ENCODE peak calls at places on chromosomes 5 and 9, in four cellular contexts. T is HepG2, O is GM12878, D is H1. S is an unnamed sample.
A peak's percentile ranks its signal among the peaks of the same experiment; 100 is the strongest.

GRCh38 chr9:13444272-13444608 is 164.7 kb upstream of the MPDZ start:
- DNase-seq in D (no peak), T (no peak), O (no peak), S (no peak)

GRCh38 chr5:7066471-7067235 is 329.3 kb upstream of the ADCY2 start:
- DNase-seq in D (no peak), O (no peak), T (no peak), S (no peak)

GRCh38 chr5:2266668-2267240 is 384.0 kb upstream of the IRX4 start:
- DNase-seq in D (no peak), T (no peak), O (no peak), S (no peak)

GRCh38 chr5:148374693-148375360 is 8.9 kb upstream of the FBXO38 start:
- DNase-seq in O (no peak), D (peak; percentile 29), T (peak; percentile 72), S (peak; percentile 59)

GRCh38 chr9:113591899-113592625 is 128.5 kb downstream of the RGS3 start:
- DNase-seq in O (no peak), T (no peak), D (no peak), S (no peak)

GRCh38 chr9:127921592-127922120 is 4.8 kb upstream of the ST6GALNAC4 start:
- DNase-seq in O (no peak), T (no peak), D (no peak), S (no peak)

GRCh38 chr9:281753-282645 is 67.3 kb downstream of the DOCK8 start:
- DNase-seq in D (no peak), O (no peak), T (no peak), S (no peak)

GRCh38 chr9:97758334-97758916 is 61.3 kb upstream of the XPA start:
- DNase-seq in O (no peak), D (no peak), T (no peak), S (no peak)

GRCh38 chr5:119420173-119420572 is 32.1 kb upstream of the HSD17B4 start:
- DNase-seq in D (no peak), T (no peak), O (no peak), S (no peak)

DNA sequence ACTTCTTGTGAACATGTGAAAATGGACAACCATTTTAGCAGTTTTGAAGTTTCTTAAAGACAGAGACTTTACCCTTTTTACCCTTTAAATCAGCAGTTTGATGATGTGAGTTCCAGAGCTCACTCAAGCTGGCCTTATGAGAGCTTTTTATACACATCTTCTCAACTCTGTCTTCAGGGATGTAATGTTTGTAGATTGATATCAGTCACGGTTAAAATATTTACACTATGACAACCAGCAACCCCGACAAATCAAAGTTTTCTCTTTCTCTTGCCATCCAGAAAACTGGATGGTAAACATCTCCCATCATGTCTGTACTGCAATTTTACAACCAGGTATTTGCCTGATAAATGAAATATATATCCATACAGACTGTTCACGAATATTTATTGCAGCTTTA is 233.4 kb upstream of the ST8SIA4 start:
- DNase-seq in T (no peak), D (no peak), O (no peak), S (no peak)
- TF ChIP-seq SUZ12 in T (no peak), D (no peak), O (no peak), S (no peak)

DNA sequence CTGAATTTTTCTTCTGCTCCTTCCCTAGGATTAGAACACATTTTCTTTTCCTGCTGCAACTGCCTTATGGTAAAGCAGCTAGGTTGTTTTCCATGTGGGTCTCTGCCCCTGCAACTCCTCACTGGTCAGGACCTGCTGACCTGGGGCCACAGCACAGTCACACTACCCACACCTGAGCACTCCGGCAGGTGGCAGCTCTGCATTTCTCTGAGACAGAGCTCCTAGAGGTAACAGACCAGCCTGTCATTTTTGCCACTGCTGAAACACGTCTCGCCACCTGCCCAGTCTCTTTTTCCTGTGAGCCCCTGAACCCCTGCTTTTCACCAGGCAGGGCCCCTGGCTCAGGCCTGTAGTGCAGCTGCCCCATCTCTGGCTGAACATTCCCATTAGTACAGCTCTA is 609.6 kb downstream of the HINT1 start:
- DNase-seq in O (no peak), D (no peak), T (no peak), S (no peak)
- H3K4me1 ChIP-seq in O (no peaks in the 10 kb centered on the region), D (no peaks in the 10 kb centered on the region), T (no peaks in the 10 kb centered on the region), S (no peaks in the 10 kb centered on the region)

DNA sequence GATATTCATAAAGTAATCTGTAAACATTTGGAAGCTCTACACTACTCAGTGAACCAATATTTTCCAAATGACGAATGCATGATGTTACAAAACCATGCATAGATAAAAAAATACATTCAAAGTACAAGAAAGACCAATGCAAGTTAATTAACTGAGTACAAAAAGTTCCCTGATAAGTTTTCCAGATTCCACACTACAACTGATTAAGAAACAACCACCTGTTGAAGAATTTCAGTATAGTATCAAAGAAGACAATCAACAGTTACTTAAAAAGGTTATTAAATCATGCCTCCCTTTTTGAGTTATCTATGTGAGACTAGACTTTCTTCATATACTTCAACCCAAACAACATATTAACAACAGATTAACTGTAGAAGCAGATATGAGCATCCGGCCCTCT is 192.4 kb downstream of the ARL15 start:
- DNase-seq in O (no peak), T (no peak), D (no peak), S (no peak)
- TF ChIP-seq SUZ12 in O (no peak), T (no peak), D (no peak), S (no peak)

GRCh38 chr5:80254767-80255424 is 952 bp downstream of the SERINC5 start:
- DNase-seq in T (no peak), D (no peak), O (no peak), S (no peak)

GRCh38 chr5:80249876-80250275 is 6.0 kb downstream of the SERINC5 start:
- DNase-seq in D (no peak), T (no peak), O (no peak), S (no peak)

GRCh38 chr5:80250801-80251200 is 5.0 kb downstream of the SERINC5 start:
- DNase-seq in T (no peak), D (no peak), O (no peak), S (no peak)

GRCh38 chr5:80248378-80248777 is 7.5 kb downstream of the SERINC5 start:
- DNase-seq in T (no peak), O (no peak), D (no peak), S (no peak)

DNA sequence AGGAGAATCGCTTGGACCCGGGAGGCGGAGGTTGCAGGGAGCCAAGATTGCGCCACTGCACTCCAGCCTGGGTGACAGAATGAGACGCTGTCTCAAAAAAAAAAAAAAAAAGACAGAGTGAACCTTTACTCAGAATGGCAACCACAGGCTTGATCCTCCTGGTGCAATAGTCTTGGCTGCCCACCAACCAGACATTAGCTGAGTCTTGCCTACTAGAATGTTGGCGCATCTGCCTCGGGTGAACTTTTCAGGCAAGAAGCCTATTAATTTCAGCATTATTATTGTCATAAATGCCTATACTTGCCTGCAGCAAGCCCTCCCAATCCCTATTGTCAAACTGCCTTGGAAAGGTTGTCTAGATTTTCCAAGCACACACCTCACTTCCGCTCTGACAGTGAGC is 4.2 kb downstream of the SERINC5 start:
- DNase-seq in O (no peak), T (no peak), D (no peak), S (no peak)
- H3K4me1 ChIP-seq in O (peaks cover 21% of the 10 kb centered on the region), T (peaks cover 75% of the 10 kb centered on the region), D (peaks cover 42% of the 10 kb centered on the region), S (peaks cover 2% of the 10 kb centered on the region)

GRCh38 chr9:80994892-80995291 is 694.5 kb downstream of the TLE1 start:
- DNase-seq in D (no peak), O (no peak), T (no peak), S (no peak)

GRCh38 chr9:80995759-80996158 is 693.6 kb downstream of the TLE1 start:
- DNase-seq in O (no peak), D (no peak), T (no peak), S (no peak)
- TF ChIP-seq SUZ12 in O (no peak), D (no peak), T (no peak), S (no peak)

GRCh38 chr5:115968770-115969169 is 6.5 kb downstream of the LVRN start:
- DNase-seq in D (no peak), T (no peak), O (no peak), S (no peak)
- H3K4me1 ChIP-seq in D (no peaks in the 10 kb centered on the region), T (no peaks in the 10 kb centered on the region), O (no peaks in the 10 kb centered on the region), S (no peaks in the 10 kb centered on the region)

DNA sequence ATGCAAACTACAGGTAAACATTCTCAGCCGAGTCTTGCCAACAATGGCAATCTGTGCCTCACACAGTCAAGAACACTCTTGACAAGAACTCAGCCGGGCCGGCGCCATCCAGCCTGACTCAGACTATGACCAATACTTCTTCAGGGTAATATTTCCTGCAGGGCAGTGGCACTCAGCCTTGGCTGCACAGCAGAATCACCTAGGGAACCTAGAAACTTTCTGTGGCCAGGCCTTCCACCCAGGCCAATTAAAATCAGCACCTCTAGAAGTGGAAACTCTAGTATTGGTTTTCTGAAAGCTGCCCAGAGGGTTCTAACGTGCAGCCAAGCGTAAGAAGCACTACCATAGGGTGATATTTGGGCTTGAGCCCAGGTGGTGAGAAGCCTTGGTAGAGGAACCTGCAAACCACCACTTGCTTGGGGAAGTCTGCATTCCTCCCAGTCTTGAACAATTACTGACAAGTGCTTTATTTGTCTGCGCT is 120.6 kb downstream of the TTLL11 start:
- DNase-seq in D (no peak), O (peak; percentile 59), T (no peak), S (no peak)
- TF ChIP-seq SUZ12 in D (no peak), O (no peak), T (no peak), S (no peak)

GRCh38 chr5:57207007-57207653 is 33.3 kb downstream of the GPBP1 start:
- DNase-seq in O (no peak), D (no peak), T (no peak), S (no peak)
- H3K4me1 ChIP-seq in O (peaks cover 3% of the 10 kb centered on the region), D (peaks cover 6% of the 10 kb centered on the region), T (peaks cover 50% of the 10 kb centered on the region), S (peaks cover 3% of the 10 kb centered on the region)

GRCh38 chr9:20339611-20340010 is 282.7 kb downstream of the MLLT3 start:
- DNase-seq in T (no peak), D (no peak), O (no peak), S (no peak)

GRCh38 chr9:20340161-20340861 is 282.0 kb downstream of the MLLT3 start:
- DNase-seq in O (no peak), T (no peak), D (no peak), S (no peak)

DNA sequence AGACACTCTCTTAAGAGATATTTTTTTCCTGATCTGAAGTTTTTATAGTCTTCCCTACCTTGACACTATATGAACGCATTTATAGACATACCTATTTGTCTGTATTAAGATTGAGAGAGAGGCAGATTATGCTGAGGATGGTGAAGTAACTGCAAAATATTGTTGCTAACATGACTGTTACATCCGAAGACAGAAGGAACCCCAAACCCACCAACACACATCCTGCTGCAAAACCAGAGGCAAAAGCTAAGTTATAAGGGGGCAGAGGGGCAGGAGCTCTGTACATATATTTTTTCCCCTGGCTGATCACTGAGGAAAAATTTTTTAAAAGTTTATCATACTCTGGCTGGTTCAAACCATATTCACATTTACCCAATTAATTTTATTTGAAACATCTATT is 279.0 kb downstream of the MLLT3 start:
- DNase-seq in O (no peak), D (no peak), T (no peak), S (no peak)
- TF ChIP-seq SUZ12 in O (no peak), D (no peak), T (no peak), S (no peak)

S was measured in NT2/D1.